ENCODE peak calls at places on chromosomes 3 and 15, in six cellular contexts. X, L, A, P, W and Q are unnamed samples.

GRCh38 chr3:62159693-62160092 is 213.7 kb downstream of the FEZF2 start:
- DNase-seq in X (peak), L (no peak), A (no peak), P (peak), W (peak), Q (peak)

GRCh38 chr3:53773586-53774368 is 72.4 kb downstream of the CHDH start:
- DNase-seq in X (peak), L (peak), A (no peak), P (peak), W (peak), Q (peak)

GRCh38 chr15:62426387-62426956 is 261.4 kb upstream of the C2CD4B start:
- DNase-seq in X (no peak), L (no peak), A (no peak), P (peak), W (no peak), Q (peak)

GRCh38 chr3:191330309-191330712 is at the start of gene UTS2B:
- DNase-seq in X (no peak), L (peak), A (peak), P (peak), W (peak), Q (no peak)

GRCh38 chr3:164306042-164306441 is 772.3 kb downstream of the SI start:
- DNase-seq in X (no peak), L (no peak), A (no peak), P (no peak), W (no peak), Q (no peak)

GRCh38 chr15:38072007-38072506 is 137.6 kb downstream of the TMCO5A start:
- DNase-seq in X (peak), L (no peak), A (no peak), P (no peak), W (no peak), Q (no peak)

GRCh38 chr3:84724877-84725276 is 233.9 kb upstream of the CADM2 start:
- DNase-seq in X (no peak), L (no peak), A (no peak), P (peak), W (peak), Q (peak)

GRCh38 chr3:115704661-115705338 is 81.5 kb downstream of the GAP43 start:
- DNase-seq in X (no peak), L (no peak), A (no peak), P (peak), W (peak), Q (no peak)

GRCh38 chr15:71683401-71684274 is 126.7 kb upstream of the NR2E3 start:
- DNase-seq in X (no peak), L (peak), A (no peak), P (no peak), W (peak), Q (no peak)

GRCh38 chr3:172003146-172003545 is 36.2 kb upstream of the FNDC3B start:
- DNase-seq in X (no peak), L (no peak), A (no peak), P (no peak), W (no peak), Q (no peak)

GRCh38 chr3:195007794-195008193 is 263.2 kb downstream of the XXYLT1 start:
- DNase-seq in X (no peak), L (no peak), A (no peak), P (peak), W (no peak), Q (no peak)

GRCh38 chr3:73827204-73827603 is 202.5 kb upstream of the PDZRN3 start:
- DNase-seq in X (no peak), L (no peak), A (no peak), P (no peak), W (no peak), Q (no peak)

GRCh38 chr15:56052389-56053045 is 59.1 kb upstream of the NEDD4 start:
- DNase-seq in X (no peak), L (peak), A (peak), P (peak), W (peak), Q (no peak)

GRCh38 chr3:100082724-100083123 is 31.6 kb downstream of the FILIP1L start:
- DNase-seq in X (no peak), L (no peak), A (no peak), P (no peak), W (peak), Q (peak)

GRCh38 chr3:81723732-81724313 is 37.6 kb downstream of the GBE1 start:
- DNase-seq in X (peak), L (no peak), A (no peak), P (peak), W (peak), Q (no peak)

GRCh38 chr3:18122264-18122663 is 302.9 kb downstream of the SATB1 start:
- DNase-seq in X (no peak), L (no peak), A (no peak), P (no peak), W (no peak), Q (no peak)

GRCh38 chr3:105948108-105948507 is 79.3 kb upstream of the CBLB start:
- DNase-seq in X (no peak), L (no peak), A (no peak), P (no peak), W (no peak), Q (no peak)

GRCh38 chr15:73982251-73982962 is 9.7 kb downstream of the STOML1 start:
- DNase-seq in X (peak), L (peak), A (no peak), P (peak), W (peak), Q (peak)

GRCh38 chr15:52417501-52417900 is 111.2 kb downstream of the MYO5A start:
- DNase-seq in X (no peak), L (no peak), A (no peak), P (peak), W (no peak), Q (no peak)

GRCh38 chr3:185851046-185851445 is 26.2 kb upstream of the IGF2BP2 start:
- DNase-seq in X (no peak), L (no peak), A (no peak), P (no peak), W (no peak), Q (no peak)

GRCh38 chr15:90957791-90958190 is 3.1 kb downstream of the RCCD1 start:
- DNase-seq in X (no peak), L (no peak), A (no peak), P (no peak), W (no peak), Q (no peak)

GRCh38 chr3:187750041-187750512 is 4.8 kb upstream of the BCL6 start:
- DNase-seq in X (peak), L (no peak), A (peak), P (peak), W (peak), Q (no peak)

GRCh38 chr15:85708402-85708932 is 86.3 kb downstream of the KLHL25 start:
- DNase-seq in X (peak), L (no peak), A (no peak), P (peak), W (no peak), Q (no peak)

GRCh38 chr3:51585197-51585596 is 46.7 kb downstream of the RAD54L2 start:
- DNase-seq in X (no peak), L (no peak), A (no peak), P (no peak), W (no peak), Q (no peak)

GRCh38 chr3:174675426-174675825 is 183.7 kb upstream of the NAALADL2 start:
- DNase-seq in X (no peak), L (no peak), A (no peak), P (no peak), W (no peak), Q (no peak)

GRCh38 chr15:29968099-29968892 is 114.5 kb upstream of the GOLGA8J start:
- DNase-seq in X (no peak), L (no peak), A (peak), P (no peak), W (no peak), Q (no peak)

GRCh38 chr3:106566277-106566676 is 697.5 kb upstream of the CBLB start:
- DNase-seq in X (no peak), L (no peak), A (peak), P (no peak), W (peak), Q (no peak)

GRCh38 chr3:147513785-147514184 is 104.6 kb downstream of the ZIC1 start:
- DNase-seq in X (no peak), L (no peak), A (peak), P (no peak), W (no peak), Q (no peak)

GRCh38 chr3:81302045-81302444 is 459.4 kb downstream of the GBE1 start:
- DNase-seq in X (peak), L (no peak), A (peak), P (peak), W (peak), Q (peak)

GRCh38 chr15:37004981-37005735 is 95.2 kb downstream of the MEIS2 start:
- DNase-seq in X (no peak), L (no peak), A (no peak), P (no peak), W (no peak), Q (no peak)

GRCh38 chr15:60908888-60909287 is 320.2 kb downstream of the RORA start:
- DNase-seq in X (no peak), L (no peak), A (no peak), P (no peak), W (no peak), Q (no peak)

GRCh38 chr15:60906275-60906674 is 322.8 kb downstream of the RORA start:
- DNase-seq in X (no peak), L (no peak), A (no peak), P (no peak), W (no peak), Q (no peak)

GRCh38 chr15:60903221-60903620 is 325.9 kb downstream of the RORA start:
- DNase-seq in X (no peak), L (no peak), A (no peak), P (no peak), W (no peak), Q (no peak)

GRCh38 chr15:60907233-60907947 is 321.7 kb downstream of the RORA start:
- DNase-seq in X (peak), L (no peak), A (no peak), P (no peak), W (no peak), Q (no peak)

GRCh38 chr15:60905587-60905986 is 323.5 kb downstream of the RORA start:
- DNase-seq in X (no peak), L (no peak), A (peak), P (no peak), W (no peak), Q (no peak)
- TF ChIP-seq CTCF in X (no peak), L (no peak), A (peak), P (no peak), W (peak), Q (no peak)

GRCh38 chr15:40273428-40273827 is 9.4 kb downstream of the ANKRD63 start:
- DNase-seq in X (no peak), L (no peak), A (no peak), P (no peak), W (no peak), Q (no peak)
- TF ChIP-seq CTCF in X (no peak), L (no peak), A (no peak), P (no peak), W (no peak), Q (no peak)

GRCh38 chr3:38627956-38628355 is 21.5 kb downstream of the SCN5A start:
- DNase-seq in X (no peak), L (no peak), A (peak), P (no peak), W (peak), Q (no peak)
- TF ChIP-seq CTCF in X (no peak), L (peak), A (peak), P (peak), W (peak), Q (peak)

DNA sequence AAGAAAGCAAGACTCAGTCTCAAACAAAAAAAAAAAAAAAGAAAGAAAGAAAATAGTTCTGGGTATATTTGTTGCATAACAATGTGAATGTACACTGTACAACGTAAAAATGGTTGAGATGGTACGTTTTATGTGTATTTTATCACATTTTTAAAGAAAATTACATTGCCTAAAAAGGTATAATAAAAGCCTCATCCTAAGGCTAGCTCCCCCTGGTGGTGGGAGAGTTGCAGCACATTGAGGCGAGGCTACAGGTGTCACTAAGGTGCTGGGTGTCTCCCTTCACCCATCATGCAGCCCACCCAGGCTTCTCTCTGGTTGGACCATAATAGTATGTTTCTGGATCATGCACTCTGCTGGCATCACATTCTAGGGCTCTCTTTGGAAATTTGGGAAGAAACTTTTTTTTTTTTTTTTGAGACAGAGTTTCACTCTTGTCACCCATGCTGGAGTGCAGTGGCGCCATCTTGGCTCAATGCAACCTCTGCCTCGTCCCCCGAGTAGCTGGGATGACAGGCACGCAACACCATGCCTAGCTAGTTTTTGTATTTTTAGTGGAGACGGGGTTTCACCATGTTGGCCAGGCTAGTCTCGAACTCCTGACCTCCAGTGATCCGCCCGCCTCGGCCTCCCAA is 12.4 kb upstream of the RAB11A start:
- DNase-seq in X (peak), L (no peak), A (peak), P (peak), W (peak), Q (peak)
- TF ChIP-seq CTCF in X (peak), L (peak), A (peak), P (peak), W (peak), Q (peak)

GRCh38 chr15:68615301-68615700 is 36.5 kb downstream of the CORO2B start:
- DNase-seq in X (no peak), L (no peak), A (no peak), P (no peak), W (no peak), Q (no peak)
- TF ChIP-seq CTCF in X (no peak), L (no peak), A (no peak), P (no peak), W (no peak), Q (no peak)

GRCh38 chr3:159987291-159987711 is 1.3 kb upstream of the IL12A start:
- DNase-seq in X (no peak), L (no peak), A (peak), P (peak), W (peak), Q (no peak)
- TF ChIP-seq CTCF in X (no peak), L (peak), A (peak), P (peak), W (peak), Q (peak)